ENCODE peak calls at places on chromosomes 4 and X, in seven cellular contexts. One of them, this sample, is unnamed.

GRCh38 chr4:4640692-4641091 is 98.8 kb upstream of the STX18 start:
- DNase-seq in kidney: no peak
- DNase-seq in left lung: peak
- DNase-seq in heart left ventricle: no peak
- DNase-seq in fibroblast of lung: no peak
- DNase-seq in astrocyte: no peak
- DNase-seq in CD8-positive, alpha-beta memory T cell: no peak
- DNase-seq in this sample: no peak

GRCh38 chr4:34157546-34157945 is 2086.8 kb downstream of the ARAP2 start:
- DNase-seq in astrocyte: peak
- DNase-seq in heart left ventricle: no peak
- DNase-seq in kidney: no peak
- DNase-seq in left lung: no peak
- DNase-seq in CD8-positive, alpha-beta memory T cell: no peak
- DNase-seq in fibroblast of lung: peak
- DNase-seq in this sample: no peak

GRCh38 chr4:119238068-119238722 is 25.7 kb downstream of the USP53 start:
- DNase-seq in fibroblast of lung: no peak
- DNase-seq in CD8-positive, alpha-beta memory T cell: no peak
- DNase-seq in left lung: no peak
- DNase-seq in astrocyte: no peak
- DNase-seq in kidney: no peak
- DNase-seq in heart left ventricle: no peak
- DNase-seq in this sample: no peak

GRCh38 chr4:22055954-22056353 is 107.4 kb upstream of the KCNIP4 start:
- DNase-seq in CD8-positive, alpha-beta memory T cell: no peak
- DNase-seq in astrocyte: no peak
- DNase-seq in kidney: no peak
- DNase-seq in heart left ventricle: no peak
- DNase-seq in fibroblast of lung: no peak
- DNase-seq in left lung: no peak
- DNase-seq in this sample: no peak

GRCh38 chr4:88791274-88791673 is 93.6 kb upstream of the NAP1L5 start:
- DNase-seq in left lung: no peak
- DNase-seq in CD8-positive, alpha-beta memory T cell: no peak
- DNase-seq in kidney: no peak
- DNase-seq in fibroblast of lung: peak
- DNase-seq in astrocyte: peak
- DNase-seq in heart left ventricle: no peak
- DNase-seq in this sample: no peak

GRCh38 chrX:9033586-9033985 is 341 bp downstream of the FAM9B start:
- DNase-seq in heart left ventricle: no peak
- DNase-seq in astrocyte: no peak
- DNase-seq in left lung: no peak
- DNase-seq in kidney: no peak
- DNase-seq in CD8-positive, alpha-beta memory T cell: no peak
- DNase-seq in fibroblast of lung: no peak
- DNase-seq in this sample: no peak

GRCh38 chrX:138885886-138886285 is 174.4 kb upstream of the FGF13 start:
- DNase-seq in kidney: no peak
- DNase-seq in astrocyte: peak
- DNase-seq in fibroblast of lung: peak
- DNase-seq in CD8-positive, alpha-beta memory T cell: no peak
- DNase-seq in heart left ventricle: no peak
- DNase-seq in left lung: no peak
- DNase-seq in this sample: no peak

GRCh38 chr4:174749091-174749490 is 80.0 kb downstream of the GLRA3 start:
- DNase-seq in heart left ventricle: no peak
- DNase-seq in astrocyte: peak
- DNase-seq in CD8-positive, alpha-beta memory T cell: no peak
- DNase-seq in left lung: no peak
- DNase-seq in fibroblast of lung: peak
- DNase-seq in kidney: no peak
- DNase-seq in this sample: no peak

GRCh38 chr4:115396034-115396433 is 282.6 kb upstream of the NDST4 start:
- DNase-seq in astrocyte: no peak
- DNase-seq in CD8-positive, alpha-beta memory T cell: no peak
- DNase-seq in kidney: no peak
- DNase-seq in heart left ventricle: peak
- DNase-seq in left lung: no peak
- DNase-seq in fibroblast of lung: no peak
- DNase-seq in this sample: no peak

GRCh38 chr4:120960868-120961267 is 38.3 kb upstream of the PRDM5 start:
- DNase-seq in astrocyte: no peak
- DNase-seq in CD8-positive, alpha-beta memory T cell: no peak
- DNase-seq in kidney: no peak
- DNase-seq in left lung: no peak
- DNase-seq in fibroblast of lung: no peak
- DNase-seq in heart left ventricle: no peak
- DNase-seq in this sample: no peak

GRCh38 chrX:119757646-119757978 is 776 bp upstream of the SOWAHD start:
- DNase-seq in CD8-positive, alpha-beta memory T cell: no peak
- DNase-seq in left lung: no peak
- DNase-seq in fibroblast of lung: no peak
- DNase-seq in heart left ventricle: no peak
- DNase-seq in kidney: no peak
- DNase-seq in astrocyte: no peak
- DNase-seq in this sample: no peak

GRCh38 chrX:119755981-119756533 is 2.3 kb upstream of the SOWAHD start:
- DNase-seq in CD8-positive, alpha-beta memory T cell: peak
- DNase-seq in fibroblast of lung: no peak
- DNase-seq in heart left ventricle: no peak
- DNase-seq in astrocyte: no peak
- DNase-seq in kidney: no peak
- DNase-seq in left lung: no peak
- DNase-seq in this sample: no peak

GRCh38 chrX:119753001-119753400 is 5.4 kb upstream of the SOWAHD start:
- DNase-seq in astrocyte: no peak
- DNase-seq in heart left ventricle: no peak
- DNase-seq in fibroblast of lung: no peak
- DNase-seq in kidney: no peak
- DNase-seq in CD8-positive, alpha-beta memory T cell: no peak
- DNase-seq in left lung: no peak
- DNase-seq in this sample: no peak

GRCh38 chrX:119756926-119757635 is 1.3 kb upstream of the SOWAHD start:
- DNase-seq in astrocyte: no peak
- DNase-seq in left lung: no peak
- DNase-seq in fibroblast of lung: no peak
- DNase-seq in heart left ventricle: no peak
- DNase-seq in kidney: no peak
- DNase-seq in CD8-positive, alpha-beta memory T cell: no peak
- DNase-seq in this sample: no peak

DNA sequence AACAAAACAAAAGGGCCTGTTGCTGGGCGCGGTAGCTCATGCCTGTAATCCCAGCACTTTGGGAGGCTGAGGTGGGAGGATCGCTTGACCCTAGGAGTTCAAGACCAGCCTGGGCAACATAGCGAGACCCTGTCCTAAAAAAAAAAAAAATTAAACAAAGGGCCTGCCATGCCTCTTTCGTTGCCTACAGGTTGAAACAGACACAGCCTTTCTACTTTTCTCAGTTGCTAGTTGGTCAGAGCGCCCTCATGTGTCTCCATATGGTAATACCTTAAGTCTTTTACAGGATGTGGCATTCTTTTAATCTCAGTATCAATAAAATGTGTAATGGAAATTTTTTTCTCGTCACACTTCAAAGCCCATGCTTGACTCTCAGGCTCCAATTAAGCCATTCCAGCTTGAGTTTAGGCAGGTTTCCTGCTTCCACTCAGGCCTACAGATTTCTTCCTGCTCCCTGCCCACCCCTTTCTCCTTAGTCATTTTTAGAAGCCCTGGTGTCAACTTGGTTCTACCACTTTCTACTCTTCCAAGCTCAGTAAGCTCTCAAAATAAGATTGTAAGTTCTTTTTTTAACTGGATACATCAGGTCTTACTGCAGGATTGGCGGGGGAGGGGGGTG is 4.6 kb upstream of the SOWAHD start:
- DNase-seq in fibroblast of lung: no peak
- DNase-seq in astrocyte: no peak
- DNase-seq in left lung: no peak
- DNase-seq in kidney: no peak
- DNase-seq in heart left ventricle: no peak
- DNase-seq in CD8-positive, alpha-beta memory T cell: peak
- DNase-seq in this sample: no peak
- H3K27ac ChIP-seq in fibroblast of lung: no peak
- H3K27ac ChIP-seq in astrocyte: no peak
- H3K27ac ChIP-seq in left lung: no peak
- H3K27ac ChIP-seq in kidney: no peak
- H3K27ac ChIP-seq in heart left ventricle: no peak
- H3K27ac ChIP-seq in CD8-positive, alpha-beta memory T cell: no peak
- H3K27ac ChIP-seq in this sample: no peak

GRCh38 chrX:63932907-63933306 is 147.9 kb upstream of the ARHGEF9 start:
- DNase-seq in CD8-positive, alpha-beta memory T cell: no peak
- DNase-seq in heart left ventricle: no peak
- DNase-seq in kidney: no peak
- DNase-seq in astrocyte: no peak
- DNase-seq in left lung: no peak
- DNase-seq in fibroblast of lung: no peak
- DNase-seq in this sample: no peak

GRCh38 chrX:63929608-63930007 is 144.6 kb upstream of the ARHGEF9 start:
- DNase-seq in fibroblast of lung: no peak
- DNase-seq in heart left ventricle: no peak
- DNase-seq in astrocyte: no peak
- DNase-seq in left lung: no peak
- DNase-seq in kidney: no peak
- DNase-seq in CD8-positive, alpha-beta memory T cell: no peak
- DNase-seq in this sample: no peak

GRCh38 chrX:63930140-63930539 is 145.1 kb upstream of the ARHGEF9 start:
- DNase-seq in heart left ventricle: no peak
- DNase-seq in left lung: no peak
- DNase-seq in fibroblast of lung: no peak
- DNase-seq in kidney: no peak
- DNase-seq in CD8-positive, alpha-beta memory T cell: no peak
- DNase-seq in astrocyte: no peak
- DNase-seq in this sample: no peak

GRCh38 chrX:63934160-63934559 is 149.1 kb upstream of the ARHGEF9 start:
- DNase-seq in left lung: no peak
- DNase-seq in CD8-positive, alpha-beta memory T cell: no peak
- DNase-seq in fibroblast of lung: no peak
- DNase-seq in heart left ventricle: no peak
- DNase-seq in astrocyte: no peak
- DNase-seq in kidney: no peak
- DNase-seq in this sample: no peak

DNA sequence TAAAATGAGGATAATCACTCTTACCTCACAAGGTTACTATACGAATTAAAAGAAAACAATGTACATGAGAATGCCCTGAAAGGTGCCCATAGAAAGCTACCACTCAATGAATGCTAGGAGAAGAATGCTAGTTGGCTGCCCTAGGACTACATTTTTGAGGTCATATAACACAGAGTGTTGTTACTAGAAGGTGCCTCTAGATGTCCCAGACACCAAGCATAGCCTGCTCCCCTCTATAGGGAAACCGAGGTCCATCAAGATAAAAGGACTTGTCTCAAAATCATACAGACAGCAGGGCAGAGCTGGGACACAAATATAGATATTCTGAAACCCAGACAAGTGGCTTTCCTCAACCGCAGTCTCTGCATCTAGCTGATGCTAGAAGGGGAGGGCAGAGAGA is 147.0 kb upstream of the ARHGEF9 start:
- DNase-seq in astrocyte: no peak
- DNase-seq in fibroblast of lung: no peak
- DNase-seq in CD8-positive, alpha-beta memory T cell: no peak
- DNase-seq in left lung: no peak
- DNase-seq in kidney: no peak
- DNase-seq in heart left ventricle: no peak
- DNase-seq in this sample: no peak
- H3K27ac ChIP-seq in astrocyte: no peak
- H3K27ac ChIP-seq in fibroblast of lung: no peak
- H3K27ac ChIP-seq in CD8-positive, alpha-beta memory T cell: no peak
- H3K27ac ChIP-seq in left lung: no peak
- H3K27ac ChIP-seq in kidney: no peak
- H3K27ac ChIP-seq in heart left ventricle: no peak
- H3K27ac ChIP-seq in this sample: no peak

DNA sequence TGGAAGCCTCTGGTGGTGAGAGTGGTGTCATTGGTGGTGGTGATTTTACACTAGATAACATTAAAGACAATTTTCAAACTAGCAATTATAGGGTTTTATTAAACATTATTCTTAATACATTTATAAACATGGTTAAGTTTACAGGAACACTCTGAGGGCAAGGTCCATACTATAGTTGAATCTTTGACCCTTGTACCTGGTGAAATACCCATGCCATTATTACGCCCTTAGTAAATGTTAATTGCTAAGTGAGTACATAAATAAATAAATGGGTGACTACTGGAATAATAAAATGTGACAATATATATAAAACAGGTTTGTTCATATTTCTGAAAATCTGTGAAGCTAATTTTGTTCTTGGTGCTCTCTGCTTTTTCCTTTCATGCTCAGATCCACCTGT is 13.6 kb upstream of the CLNK start:
- DNase-seq in astrocyte: no peak
- DNase-seq in CD8-positive, alpha-beta memory T cell: no peak
- DNase-seq in kidney: no peak
- DNase-seq in left lung: no peak
- DNase-seq in fibroblast of lung: no peak
- DNase-seq in heart left ventricle: no peak
- DNase-seq in this sample: no peak
- H3K27ac ChIP-seq in astrocyte: no peak
- H3K27ac ChIP-seq in CD8-positive, alpha-beta memory T cell: no peak
- H3K27ac ChIP-seq in kidney: no peak
- H3K27ac ChIP-seq in left lung: no peak
- H3K27ac ChIP-seq in fibroblast of lung: no peak
- H3K27ac ChIP-seq in heart left ventricle: no peak
- H3K27ac ChIP-seq in this sample: no peak

GRCh38 chr4:186105721-186106335 is 1.3 kb downstream of the FAM149A start:
- DNase-seq in CD8-positive, alpha-beta memory T cell: no peak
- DNase-seq in kidney: no peak
- DNase-seq in heart left ventricle: no peak
- DNase-seq in astrocyte: peak
- DNase-seq in left lung: no peak
- DNase-seq in fibroblast of lung: peak
- DNase-seq in this sample: peak
- H3K27ac ChIP-seq in CD8-positive, alpha-beta memory T cell: no peak
- H3K27ac ChIP-seq in kidney: no peak
- H3K27ac ChIP-seq in heart left ventricle: no peak
- H3K27ac ChIP-seq in astrocyte: no peak
- H3K27ac ChIP-seq in left lung: peak
- H3K27ac ChIP-seq in fibroblast of lung: no peak
- H3K27ac ChIP-seq in this sample: no peak

GRCh38 chr4:69640289-69640688 is 847 bp upstream of the UGT2A2 start:
- DNase-seq in kidney: no peak
- DNase-seq in CD8-positive, alpha-beta memory T cell: no peak
- DNase-seq in fibroblast of lung: no peak
- DNase-seq in heart left ventricle: no peak
- DNase-seq in left lung: no peak
- DNase-seq in astrocyte: no peak
- DNase-seq in this sample: no peak
- H3K27ac ChIP-seq in kidney: no peak
- H3K27ac ChIP-seq in CD8-positive, alpha-beta memory T cell: no peak
- H3K27ac ChIP-seq in fibroblast of lung: no peak
- H3K27ac ChIP-seq in heart left ventricle: no peak
- H3K27ac ChIP-seq in left lung: no peak
- H3K27ac ChIP-seq in astrocyte: no peak
- H3K27ac ChIP-seq in this sample: no peak

This sample was measured in epithelial cell of prostate.